ENCODE peak calls at places on chromosomes 4 and X, in nine cellular contexts. O is substantia nigra, M is K562, B is WERI-Rb-1, J is aorta, I is GM23338, V is adrenal gland, N is body of pancreas, D is right cardiac atrium. G is an unnamed sample.

GRCh38 chrX:27597506-27597905 is 7.4 kb downstream of the DCAF8L2 start:
- DNase-seq in O (no peak), M (no peak), B (no peak), J (no peak), I (no peak), V (no peak), N (no peak), D (no peak), G (no peak)

GRCh38 chr4:179867300-179867878 is 2375.8 kb upstream of the TENM3 start:
- DNase-seq in O (peak), M (peak), B (peak), J (no peak), I (peak), V (peak), N (peak), D (no peak), G (no peak)

GRCh38 chr4:48341776-48342558 is 638 bp downstream of the SLAIN2 start:
- DNase-seq in O (peak), M (peak), B (peak), J (peak), I (peak), V (peak), N (peak), D (peak), G (peak)

GRCh38 chr4:180827193-180827592 is 1416.0 kb upstream of the TENM3 start:
- DNase-seq in O (no peak), M (no peak), B (no peak), J (no peak), I (peak), V (peak), N (no peak), D (peak), G (no peak)

GRCh38 chrX:13339607-13340006 is 19.8 kb upstream of the ATXN3L start:
- DNase-seq in O (no peak), M (no peak), B (no peak), J (no peak), I (no peak), V (no peak), N (no peak), D (no peak), G (no peak)

GRCh38 chr4:58247792-58248191 is 1137.6 kb upstream of the IGFBP7 start:
- DNase-seq in O (no peak), M (no peak), B (peak), J (no peak), I (peak), V (no peak), N (no peak), D (no peak), G (no peak)

GRCh38 chr4:163679189-163679588 is 184.7 kb downstream of the TMA16 start:
- DNase-seq in O (no peak), M (no peak), B (peak), J (no peak), I (peak), V (no peak), N (no peak), D (no peak), G (no peak)

GRCh38 chr4:76896731-76897521 is 1.0 kb downstream of the SOWAHB start:
- DNase-seq in O (no peak), M (no peak), B (peak), J (peak), I (peak), V (no peak), N (peak), D (peak), G (no peak)

GRCh38 chrX:82649645-82650044 is 858.4 kb upstream of the POU3F4 start:
- DNase-seq in O (no peak), M (no peak), B (no peak), J (no peak), I (no peak), V (no peak), N (no peak), D (no peak), G (no peak)

GRCh38 chrX:50697691-50698090 is 116.3 kb downstream of the SHROOM4 start:
- DNase-seq in O (no peak), M (no peak), B (no peak), J (no peak), I (peak), V (no peak), N (no peak), D (no peak), G (no peak)

GRCh38 chr4:54930226-54930625 is 195.2 kb downstream of the KDR start:
- DNase-seq in O (no peak), M (no peak), B (no peak), J (no peak), I (no peak), V (no peak), N (no peak), D (no peak), G (no peak)

GRCh38 chr4:70556856-70557255 is 35.2 kb upstream of the AMBN start:
- DNase-seq in O (no peak), M (no peak), B (no peak), J (no peak), I (no peak), V (no peak), N (no peak), D (no peak), G (no peak)

GRCh38 chrX:6169407-6169806 is 59.3 kb downstream of the NLGN4X start:
- DNase-seq in O (no peak), M (no peak), B (no peak), J (no peak), I (no peak), V (no peak), N (no peak), D (no peak), G (no peak)

GRCh38 chrX:49187526-49187925 is 1.4 kb upstream of the PRICKLE3 start:
- DNase-seq in O (no peak), M (no peak), B (no peak), J (no peak), I (peak), V (no peak), N (no peak), D (no peak), G (no peak)
- H3K27ac ChIP-seq in O (no peak), M (peak), B (peak), J (no peak), I (no peak), V (no peak), N (peak), D (no peak), G (no peak)

GRCh38 chrX:4830880-4831557 is 1117.6 kb upstream of the PRKX start:
- DNase-seq in O (no peak), M (no peak), B (no peak), J (no peak), I (no peak), V (no peak), N (peak), D (no peak), G (no peak)

GRCh38 chrX:4831574-4831973 is 1118.1 kb upstream of the PRKX start:
- DNase-seq in O (no peak), M (no peak), B (no peak), J (no peak), I (no peak), V (no peak), N (no peak), D (no peak), G (no peak)
- H3K27ac ChIP-seq in O (no peak), M (no peak), B (no peak), J (no peak), I (no peak), V (no peak), N (no peak), D (no peak), G (no peak)

GRCh38 chr4:105281016-105281415 is 134.3 kb downstream of the TET2 start:
- DNase-seq in O (no peak), M (no peak), B (no peak), J (no peak), I (no peak), V (no peak), N (peak), D (no peak), G (no peak)
- H3K27ac ChIP-seq in O (no peak), M (no peak), B (no peak), J (no peak), I (no peak), V (no peak), N (no peak), D (no peak), G (no peak)

GRCh38 chr4:81136161-81136910 is 78.7 kb downstream of the PRKG2 start:
- DNase-seq in O (no peak), M (no peak), B (no peak), J (no peak), I (no peak), V (no peak), N (peak), D (peak), G (no peak)
- H3K27ac ChIP-seq in O (no peak), M (no peak), B (no peak), J (peak), I (no peak), V (no peak), N (no peak), D (no peak), G (no peak)

DNA sequence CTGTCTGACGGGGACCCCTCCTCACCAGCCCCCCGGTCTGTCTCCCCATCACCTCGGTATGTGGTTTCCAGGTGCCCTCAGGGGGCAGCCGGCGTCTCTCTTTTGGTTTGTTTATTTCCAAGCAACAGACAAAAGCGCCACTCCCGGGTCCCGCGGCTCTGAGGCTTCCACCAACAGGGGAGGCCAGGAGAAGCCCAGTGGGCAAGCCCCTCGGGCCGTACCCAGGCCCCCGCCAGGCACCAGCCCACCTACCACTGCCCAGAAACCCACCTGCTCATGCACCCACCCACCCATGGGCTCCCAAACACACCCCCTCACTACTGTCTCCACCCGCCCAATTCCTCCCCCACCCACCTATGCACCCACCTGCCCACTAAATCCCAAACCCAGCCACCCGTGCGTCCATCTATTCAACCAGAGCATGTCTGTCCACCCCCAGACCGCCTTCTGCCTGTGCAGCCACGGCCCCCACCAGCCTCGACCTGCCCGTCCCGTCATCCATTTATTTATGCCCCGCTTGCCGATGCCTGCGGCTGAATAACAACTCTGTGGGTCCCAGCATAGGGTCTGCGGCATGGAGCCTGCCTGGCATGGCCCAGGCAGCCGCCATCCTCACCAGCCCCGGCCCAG is 129.8 kb downstream of the FAM53A start:
- DNase-seq in O (no peak), M (no peak), B (no peak), J (no peak), I (no peak), V (no peak), N (no peak), D (no peak), G (no peak)
- H3K27ac ChIP-seq in O (no peak), M (no peak), B (no peak), J (no peak), I (no peak), V (no peak), N (no peak), D (no peak), G (no peak)

GRCh38 chr4:42655248-42655647 is 1.7 kb downstream of the ATP8A1 start:
- DNase-seq in O (no peak), M (no peak), B (no peak), J (no peak), I (no peak), V (no peak), N (no peak), D (no peak), G (no peak)

GRCh38 chr4:42656986-42657792 is at the start of gene ATP8A1:
- DNase-seq in O (peak), M (peak), B (peak), J (peak), I (peak), V (peak), N (peak), D (peak), G (peak)

GRCh38 chr4:42655921-42656735 is 777 bp downstream of the ATP8A1 start:
- DNase-seq in O (peak), M (no peak), B (peak), J (peak), I (peak), V (peak), N (peak), D (peak), G (no peak)

GRCh38 chr4:42654606-42655005 is 2.3 kb downstream of the ATP8A1 start:
- DNase-seq in O (no peak), M (peak), B (no peak), J (no peak), I (no peak), V (peak), N (peak), D (peak), G (no peak)

DNA sequence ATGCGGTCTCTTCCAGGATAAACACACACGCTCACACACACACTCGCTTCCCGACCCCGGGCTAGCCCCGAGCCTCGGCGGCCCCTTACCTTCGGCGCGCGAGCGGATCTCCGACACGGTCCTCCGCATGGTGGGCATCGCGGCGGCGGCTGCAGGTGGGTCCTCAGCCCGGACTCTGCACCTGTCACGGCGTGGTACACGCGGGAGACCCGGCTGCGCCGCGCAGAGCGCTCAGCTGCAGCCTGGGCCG is 244 bp downstream of the ATP8A1 start:
- DNase-seq in O (no peak), M (no peak), B (no peak), J (no peak), I (no peak), V (no peak), N (no peak), D (no peak), G (no peak)
- H3K27ac ChIP-seq in O (peak), M (no peak), B (peak), J (no peak), I (no peak), V (peak), N (peak), D (peak), G (peak)

GRCh38 chr4:174713181-174713580 is 115.9 kb downstream of the GLRA3 start:
- DNase-seq in O (no peak), M (no peak), B (no peak), J (no peak), I (peak), V (no peak), N (no peak), D (no peak), G (no peak)

GRCh38 chr4:174714393-174715211 is 114.4 kb downstream of the GLRA3 start:
- DNase-seq in O (no peak), M (peak), B (peak), J (no peak), I (peak), V (peak), N (peak), D (no peak), G (no peak)

GRCh38 chr4:174717788-174718187 is 111.3 kb downstream of the GLRA3 start:
- DNase-seq in O (no peak), M (no peak), B (no peak), J (no peak), I (no peak), V (no peak), N (no peak), D (no peak), G (no peak)

GRCh38 chr4:174713821-174714220 is 115.2 kb downstream of the GLRA3 start:
- DNase-seq in O (no peak), M (no peak), B (no peak), J (no peak), I (no peak), V (no peak), N (no peak), D (no peak), G (no peak)

GRCh38 chr4:174716986-174717770 is 111.9 kb downstream of the GLRA3 start:
- DNase-seq in O (no peak), M (no peak), B (no peak), J (no peak), I (no peak), V (no peak), N (no peak), D (no peak), G (no peak)
- H3K27ac ChIP-seq in O (no peak), M (no peak), B (no peak), J (no peak), I (no peak), V (no peak), N (no peak), D (no peak), G (no peak)